ENCODE peak calls at places on chromosome 20, in four cellular contexts. C is pancreas, K is mammary epithelial cell, Y is Peyer's patch. L is an unnamed sample.

GRCh38 chr20:11305406-11305805 is 612.3 kb upstream of the BTBD3 start:
- DNase-seq in C (no peak), K (peak), Y (no peak), L (no peak)

GRCh38 chr20:15200139-15200538 is 862.7 kb upstream of the FLRT3 start:
- DNase-seq in C (no peak), K (peak), Y (no peak), L (no peak)

GRCh38 chr20:11432407-11432806 is 485.3 kb upstream of the BTBD3 start:
- DNase-seq in K (peak), Y (no peak), C (no peak), L (no peak)

GRCh38 chr20:3238616-3239025 is 369 bp downstream of the SLC4A11 start:
- DNase-seq in C (no peak), Y (peak), K (peak), L (no peak)

GRCh38 chr20:46367967-46368901 is 38.2 kb downstream of the ELMO2 start:
- DNase-seq in C (no peak), Y (no peak), K (peak), L (no peak)

GRCh38 chr20:4195499-4195898 is 180.1 kb upstream of the RNF24 start:
- DNase-seq in C (no peak), Y (no peak), K (no peak), L (no peak)

GRCh38 chr20:58651823-58652605 is 931 bp downstream of the STX16 start:
- DNase-seq in Y (peak), C (peak), K (peak), L (peak)

GRCh38 chr20:36462440-36463211 is 78.7 kb upstream of the MYL9 start:
- DNase-seq in C (peak), K (no peak), Y (peak), L (no peak)

GRCh38 chr20:13554076-13554475 is 84.7 kb downstream of the TASP1 start:
- DNase-seq in K (no peak), Y (no peak), C (no peak), L (no peak)

GRCh38 chr20:38369387-38369786 is 23.1 kb downstream of the LBP start:
- DNase-seq in K (no peak), C (no peak), Y (no peak), L (no peak)

GRCh38 chr20:39190666-39191570 is 228.8 kb downstream of the DHX35 start:
- DNase-seq in K (peak), Y (no peak), C (peak), L (no peak)

GRCh38 chr20:36528875-36529425 is 12.4 kb upstream of the MYL9 start:
- DNase-seq in K (no peak), Y (peak), C (no peak), L (no peak)

GRCh38 chr20:289693-290080 is 863 bp downstream of the C20orf96 start:
- DNase-seq in K (no peak), C (no peak), Y (no peak), L (no peak)

GRCh38 chr20:9460518-9460917 is 53.9 kb upstream of the LAMP5 start:
- DNase-seq in K (peak), C (no peak), Y (no peak), L (no peak)

GRCh38 chr20:61054411-61054810 is 197.7 kb upstream of the CDH4 start:
- DNase-seq in K (no peak), C (no peak), Y (no peak), L (no peak)

GRCh38 chr20:37311710-37312355 is 22.4 kb downstream of the MANBAL start:
- DNase-seq in C (no peak), K (no peak), Y (no peak), L (no peak)

GRCh38 chr20:60664106-60664505 is 588.0 kb upstream of the CDH4 start:
- DNase-seq in K (no peak), Y (no peak), C (no peak), L (no peak)

GRCh38 chr20:35821807-35822242 is 50.0 kb downstream of the PHF20 start:
- DNase-seq in K (peak), C (no peak), Y (no peak), L (no peak)

GRCh38 chr20:8974009-8974708 is 94.7 kb upstream of the PLCB4 start:
- DNase-seq in C (no peak), K (no peak), Y (no peak), L (no peak)

GRCh38 chr20:16444056-16444777 is 129.0 kb downstream of the KIF16B start:
- DNase-seq in C (no peak), K (no peak), Y (no peak), L (no peak)

GRCh38 chr20:51985013-51985415 is 182.7 kb upstream of the SALL4 start:
- DNase-seq in C (no peak), K (peak), Y (no peak), L (no peak)

GRCh38 chr20:20435453-20435852 is 67.5 kb downstream of the INSM1 start:
- DNase-seq in Y (no peak), K (no peak), C (no peak), L (no peak)

GRCh38 chr20:8212286-8212685 is 80.2 kb downstream of the PLCB1 start:
- DNase-seq in K (no peak), Y (no peak), C (no peak), L (no peak)

GRCh38 chr20:23060629-23061028 is 11.2 kb upstream of the THBD start:
- DNase-seq in C (no peak), K (no peak), Y (no peak), L (no peak)

GRCh38 chr20:57329608-57330221 is at the start of gene SPO11:
- DNase-seq in Y (no peak), C (no peak), K (no peak), L (no peak)
- TF ChIP-seq CTCF in Y (no peak), C (no peak), K (no peak), L (no peak)

DNA sequence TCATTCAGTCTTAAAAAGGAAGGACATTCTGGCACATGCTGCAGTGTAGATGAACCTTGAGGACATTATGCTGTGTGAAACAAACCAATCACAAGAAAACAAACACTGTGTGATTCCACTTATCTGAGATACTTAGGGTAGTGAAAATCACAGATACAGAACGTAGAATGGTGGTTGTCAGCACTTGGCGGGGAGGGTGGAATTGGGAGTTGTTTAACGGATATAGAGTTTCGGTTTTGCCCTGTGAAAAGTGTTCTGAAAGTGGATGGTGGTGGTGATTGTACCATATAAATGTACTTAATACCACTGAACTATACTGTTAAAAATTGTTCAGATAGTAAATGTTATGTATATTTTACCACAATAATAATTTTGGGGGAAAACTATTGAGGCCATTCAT is 18.4 kb downstream of the KAT14 start:
- DNase-seq in Y (no peak), K (no peak), C (no peak), L (no peak)
- TF ChIP-seq CTCF in Y (no peak), K (no peak), C (no peak), L (no peak)

GRCh38 chr20:33412484-33412838 is 11.1 kb upstream of the CDK5RAP1 start:
- DNase-seq in Y (no peak), K (no peak), C (no peak), L (no peak)

GRCh38 chr20:33418033-33418432 is 16.7 kb upstream of the CDK5RAP1 start:
- DNase-seq in K (no peak), C (no peak), Y (no peak), L (no peak)

GRCh38 chr20:33419140-33419974 is 18.0 kb upstream of the CDK5RAP1 start:
- DNase-seq in K (no peak), Y (no peak), C (no peak), L (no peak)

GRCh38 chr20:33411711-33412483 is 10.6 kb upstream of the CDK5RAP1 start:
- DNase-seq in C (no peak), K (no peak), Y (no peak), L (no peak)

GRCh38 chr20:33415948-33416347 is 14.6 kb upstream of the CDK5RAP1 start:
- DNase-seq in K (peak), Y (no peak), C (no peak), L (no peak)
- TF ChIP-seq CTCF in K (no peak), Y (peak), C (peak), L (no peak)

DNA sequence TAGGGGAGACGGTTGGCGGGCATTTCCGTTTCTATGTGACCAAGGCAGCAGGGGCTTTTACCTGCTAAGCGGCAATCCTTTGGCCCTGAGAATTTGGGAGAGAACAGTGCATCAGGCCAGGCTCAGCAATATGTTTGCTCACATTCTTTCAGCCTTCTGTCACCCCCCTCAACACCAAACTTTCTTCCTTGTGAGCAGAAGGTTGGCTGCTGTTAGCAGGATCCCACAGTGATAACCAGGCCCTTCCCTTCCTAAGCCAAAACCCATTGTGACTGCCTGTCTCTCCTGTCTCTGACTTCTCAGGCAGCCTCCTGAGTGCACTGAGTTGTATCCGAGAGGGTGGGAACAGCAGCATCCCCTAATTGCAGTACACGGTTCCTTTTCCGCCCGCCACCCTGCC is 43.7 kb downstream of the STK35 start:
- DNase-seq in K (no peak), Y (no peak), C (no peak), L (no peak)
- TF ChIP-seq CTCF in K (no peak), Y (no peak), C (no peak), L (no peak)

GRCh38 chr20:2212457-2213005 is 83.3 kb upstream of the TGM3 start:
- DNase-seq in K (no peak), C (no peak), Y (no peak), L (no peak)

GRCh38 chr20:2208897-2209296 is 86.9 kb upstream of the TGM3 start:
- DNase-seq in Y (no peak), K (no peak), C (no peak), L (no peak)

GRCh38 chr20:2206957-2207769 is 88.6 kb upstream of the TGM3 start:
- DNase-seq in K (peak), C (peak), Y (peak), L (peak)

GRCh38 chr20:2207770-2208097 is 88.1 kb upstream of the TGM3 start:
- DNase-seq in C (no peak), Y (no peak), K (no peak), L (no peak)

DNA sequence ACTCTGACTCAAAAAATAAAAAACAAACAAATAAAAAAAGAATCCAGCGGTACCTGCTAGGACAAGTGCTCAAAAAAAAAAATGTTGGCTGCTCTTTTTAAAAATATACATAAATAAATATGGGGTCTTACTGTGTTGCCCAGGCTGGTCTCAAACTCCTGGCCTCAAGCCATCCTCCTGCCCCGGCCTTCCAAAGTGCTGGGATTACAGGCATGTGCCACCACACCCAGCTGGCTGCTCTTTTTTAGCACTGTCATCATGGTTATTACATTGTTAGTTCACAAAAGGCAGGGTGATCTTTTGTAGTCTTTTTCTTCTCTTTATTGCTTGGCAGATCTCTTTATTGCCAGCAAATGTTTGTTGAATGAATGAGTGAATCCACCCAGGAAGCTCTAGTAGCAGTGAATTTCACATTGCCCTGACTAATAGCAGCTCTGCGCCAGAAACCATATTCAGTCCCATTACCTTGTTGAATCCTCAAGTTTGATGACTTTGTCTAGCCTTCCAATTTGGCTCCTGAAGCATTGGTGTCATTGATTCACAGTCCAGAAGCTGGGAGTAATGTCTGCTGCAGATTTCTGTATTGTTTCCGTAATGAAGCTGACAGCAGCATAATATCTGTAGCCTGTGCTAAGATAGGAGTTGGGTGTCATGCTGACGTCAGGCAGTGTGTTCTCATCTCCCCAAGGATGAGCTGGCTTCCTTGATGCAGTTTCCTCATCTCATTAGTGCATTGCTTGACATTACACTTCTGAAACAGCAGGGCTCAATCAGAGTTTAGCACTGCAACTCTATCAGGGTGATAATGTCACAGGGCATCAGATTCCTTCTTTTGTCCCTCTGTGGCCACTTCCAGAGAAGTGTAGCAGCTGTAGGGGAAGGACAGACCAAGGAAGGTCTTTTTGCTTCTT is 84.9 kb upstream of the TGM3 start:
- DNase-seq in Y (no peak), K (peak), C (no peak), L (peak)
- TF ChIP-seq CTCF in Y (no peak), K (no peak), C (no peak), L (no peak)

DNA sequence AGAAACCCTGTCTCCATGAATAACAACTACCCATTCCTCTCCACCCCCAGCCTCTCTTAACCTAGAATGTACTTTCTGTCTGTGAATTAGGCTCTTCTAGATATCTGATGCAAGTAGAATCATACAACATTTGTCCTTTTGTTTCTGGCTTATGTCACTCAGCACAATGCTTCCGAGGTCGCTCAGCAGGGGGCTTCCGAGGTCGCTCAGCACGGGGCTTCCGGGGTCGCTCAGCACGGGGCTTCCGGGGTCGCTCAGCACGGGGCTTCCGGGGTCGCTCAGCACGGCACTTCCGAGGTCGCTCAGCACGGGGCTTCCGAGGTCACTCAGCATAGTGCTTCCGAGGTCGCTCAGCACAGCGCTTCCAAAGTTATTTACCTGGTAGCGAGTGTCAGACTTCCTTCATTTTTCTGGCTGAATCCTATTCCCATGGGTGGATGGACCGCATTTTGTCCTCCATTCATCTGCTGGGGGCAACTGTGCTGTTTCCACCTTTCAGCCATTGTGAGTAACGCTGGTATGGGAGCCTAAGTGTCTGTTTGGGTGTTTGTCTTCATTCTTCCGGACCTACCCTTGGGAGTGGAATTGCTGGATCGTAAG is 31.0 kb upstream of the BHLHE23 start:
- DNase-seq in Y (no peak), K (no peak), C (no peak), L (no peak)
- TF ChIP-seq CTCF in Y (no peak), K (no peak), C (no peak), L (no peak)

DNA sequence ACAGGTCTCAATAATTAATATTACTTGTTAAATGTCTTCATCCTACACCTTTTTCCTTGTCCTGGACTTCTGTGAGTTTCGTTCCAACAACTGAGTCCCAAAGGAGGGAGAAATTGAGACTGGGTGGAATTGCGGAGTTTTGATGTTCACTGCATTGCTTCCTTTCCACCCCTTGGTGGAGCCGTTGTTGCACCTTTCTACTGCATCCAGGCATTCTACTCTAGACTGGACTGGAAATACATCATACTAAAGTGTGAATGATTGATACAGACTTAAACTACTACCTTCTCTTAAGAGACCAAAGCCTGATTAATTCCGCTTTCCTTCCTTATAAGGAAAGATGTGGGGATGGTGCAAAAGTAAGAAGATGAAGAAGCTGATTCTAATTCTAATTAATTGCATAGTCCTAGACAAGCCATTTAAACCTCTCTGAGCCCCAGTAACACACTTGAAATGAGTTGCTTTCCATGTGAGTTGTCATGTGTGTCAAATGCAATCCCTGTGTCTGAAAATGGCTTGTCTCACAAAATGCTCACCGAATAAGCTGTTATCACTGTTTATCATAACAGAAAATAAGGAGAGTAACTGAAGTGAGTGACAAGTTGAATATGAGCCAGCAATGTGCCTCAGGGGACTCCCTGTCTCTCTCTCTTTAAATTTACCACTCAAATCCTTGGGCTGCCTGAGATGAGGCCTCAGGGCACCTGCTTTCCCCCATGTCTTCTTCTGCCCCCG is 338.3 kb upstream of the CHD6 start:
- DNase-seq in C (no peak), Y (no peak), K (no peak), L (no peak)
- TF ChIP-seq CTCF in C (no peak), Y (no peak), K (no peak), L (no peak)

DNA sequence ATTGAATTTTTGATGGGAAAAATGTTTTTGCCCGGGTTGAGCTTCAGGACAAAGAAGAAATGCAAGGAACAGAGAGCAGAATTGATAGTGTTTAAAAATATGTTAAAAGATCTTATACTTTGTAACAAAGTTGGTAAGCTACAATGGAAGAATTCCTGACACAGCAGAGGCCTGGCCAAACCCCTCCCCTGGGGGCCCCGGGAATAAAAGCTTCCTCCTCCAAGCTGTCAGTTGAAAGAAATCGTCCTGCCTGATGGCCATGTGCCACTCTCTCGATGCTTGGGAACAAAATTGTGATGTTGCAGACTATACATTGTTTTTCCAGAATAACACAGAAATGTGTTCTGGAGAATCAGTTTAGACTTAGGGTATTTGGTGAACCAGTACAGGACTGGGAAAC is 14.2 kb upstream of the TOX2 start:
- DNase-seq in Y (no peak), K (no peak), C (no peak), L (no peak)
- TF ChIP-seq CTCF in Y (no peak), K (no peak), C (no peak), L (no peak)

GRCh38 chr20:50256577-50256976 is 65.9 kb downstream of the CEBPB start:
- DNase-seq in Y (peak), C (no peak), K (no peak), L (no peak)
- TF ChIP-seq CTCF in Y (no peak), C (no peak), K (no peak), L (no peak)